ENCODE peak calls at places on chromosomes 4 and X, in ten cellular contexts. Y is right atrium auricular region; P is cardiac muscle cell; M is upper lobe of right lung; U is prostate gland; D is pancreas; Z is colonic mucosa; J is CD8-positive, alpha-beta T cell; F is choroid plexus epithelial cell; Q is brain microvascular endothelial cell. V is an unnamed sample.
A peak's percentile ranks its signal among the peaks of the same experiment; 100 is the strongest.

GRCh38 chrX:9522756-9523155 is 57.9 kb downstream of the TBL1X start:
- DNase-seq in U (no peak), Y (no peak), M (no peak), J (no peak), D (no peak), F (peak; percentile 39), Z (no peak), Q (no peak), P (no peak), V (no peak)

GRCh38 chrX:139974496-139974895 is 9.2 kb upstream of the CXorf66 start:
- DNase-seq in P (no peak), Q (no peak), U (no peak), D (no peak), J (no peak), M (no peak), F (no peak), Z (no peak), Y (no peak), V (no peak)

GRCh38 chrX:38142598-38142997 is 78.1 kb downstream of the SRPX start:
- DNase-seq in P (peak; percentile 90), Z (no peak), Q (no peak), Y (no peak), U (no peak), D (no peak), J (no peak), M (no peak), F (peak; percentile 89), V (no peak)

GRCh38 chr4:174835536-174835935 is 6.5 kb upstream of the GLRA3 start:
- DNase-seq in D (no peak), M (no peak), F (no peak), P (no peak), Z (no peak), J (no peak), Y (no peak), U (no peak), Q (no peak), V (no peak)

GRCh38 chr4:158597879-158598596 is 73.6 kb downstream of the C4orf46 start:
- DNase-seq in J (no peak), P (no peak), Q (no peak), M (no peak), Z (no peak), D (no peak), F (no peak), Y (no peak), U (no peak), V (no peak)

GRCh38 chr4:54090804-54091623 is 8.9 kb upstream of the GSX2 start:
- DNase-seq in D (peak; percentile 55), M (peak; percentile 75), U (peak; percentile 14), Y (no peak), F (peak; percentile 30), Z (peak; percentile 42), Q (no peak), P (peak; percentile 37), J (no peak), V (peak; percentile 32)

GRCh38 chrX:86102341-86102740 is 45.9 kb upstream of the DACH2 start:
- DNase-seq in F (no peak), J (no peak), Q (no peak), P (no peak), Z (no peak), U (no peak), D (no peak), Y (no peak), M (no peak), V (no peak)

GRCh38 chr4:26397086-26397485 is 76.3 kb downstream of the RBPJ start:
- DNase-seq in M (no peak), P (no peak), Y (no peak), U (no peak), Z (no peak), F (no peak), Q (no peak), J (no peak), D (no peak), V (no peak)

GRCh38 chrX:17587352-17587751 is 149.9 kb upstream of the SCML1 start:
- DNase-seq in Y (no peak), U (no peak), P (no peak), M (no peak), Z (no peak), D (no peak), Q (no peak), F (no peak), J (no peak), V (no peak)

GRCh38 chrX:17592117-17592516 is 145.2 kb upstream of the SCML1 start:
- DNase-seq in J (no peak), Q (no peak), Z (no peak), U (no peak), M (no peak), F (peak; percentile 47), Y (no peak), P (peak; percentile 27), D (no peak), V (no peak)

GRCh38 chrX:17588303-17588702 is 149.0 kb upstream of the SCML1 start:
- DNase-seq in F (no peak), Y (no peak), J (no peak), D (no peak), M (no peak), U (no peak), Z (no peak), Q (no peak), P (no peak), V (no peak)

GRCh38 chrX:17591741-17592110 is 145.6 kb upstream of the SCML1 start:
- DNase-seq in P (peak; percentile 82), J (no peak), Y (no peak), D (no peak), M (no peak), F (peak; percentile 85), Q (peak; percentile 67), Z (no peak), U (no peak), V (no peak)

GRCh38 chrX:17590892-17591740 is 146.2 kb upstream of the SCML1 start:
- DNase-seq in Z (peak; percentile 64), Y (peak; percentile 70), M (no peak), J (no peak), F (peak; percentile 89), U (peak; percentile 26), Q (peak; percentile 66), P (peak; percentile 85), D (peak; percentile 39), V (peak; percentile 41)
- H3K4me3 ChIP-seq in Z (no peak overlapping the region), Y (peak overlapping the region; percentile 2), M (peak overlapping the region; percentile 10), J (no peak overlapping the region), F (peak overlapping the region; percentile 14), U (no peak overlapping the region), Q (peak overlapping the region; percentile 30), P (no peak overlapping the region), D (no peak overlapping the region), V (no peak overlapping the region)

DNA sequence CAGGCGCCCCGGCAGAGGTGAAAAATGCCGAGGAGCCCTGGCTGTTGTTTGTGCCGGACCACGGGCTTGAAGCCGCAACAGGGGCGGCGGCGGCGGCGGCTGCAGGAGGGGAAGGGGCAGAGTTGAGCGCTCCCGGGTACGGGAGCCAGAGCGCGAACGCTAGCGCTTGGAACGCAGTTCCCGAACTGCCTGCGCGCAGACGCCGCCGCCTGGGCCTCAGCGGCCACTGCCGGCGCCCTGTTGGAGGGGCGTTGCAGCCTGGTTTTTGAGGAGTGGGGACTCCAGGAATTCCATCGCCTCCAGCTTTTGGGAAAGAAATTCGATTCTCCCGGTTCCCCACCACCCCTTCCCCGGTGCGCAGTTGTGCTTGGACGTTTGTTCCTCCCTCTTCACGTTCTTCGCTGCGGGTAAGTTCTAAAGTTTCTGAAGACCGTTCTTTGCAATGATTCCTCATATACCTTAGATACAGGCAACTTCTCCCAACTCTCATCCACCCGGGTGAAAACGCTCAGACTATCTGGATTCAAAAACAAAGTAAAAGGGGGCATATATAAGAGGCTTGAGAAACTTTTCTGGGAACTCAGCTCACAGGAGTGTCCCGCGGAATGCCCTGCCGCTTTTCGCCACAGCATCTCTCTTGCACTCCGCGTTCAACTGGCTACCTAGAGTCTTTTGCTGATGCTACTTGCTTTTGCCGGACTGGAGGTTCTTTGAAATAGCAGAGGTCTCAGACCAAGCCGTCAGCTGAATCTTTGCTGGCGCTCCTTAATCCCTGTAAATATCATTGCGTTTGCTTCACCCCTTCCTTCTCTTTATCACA is 1.0 kb downstream of the FAT4 start:
- DNase-seq in M (peak; percentile 75), Y (no peak), F (peak; percentile 68), U (peak; percentile 12), Q (peak; percentile 40), D (peak; percentile 40), J (no peak), P (peak; percentile 66), Z (peak; percentile 23), V (peak; percentile 22)
- TF ChIP-seq CTCF in M (peak; percentile 23), Y (peak; percentile 51), F (peak; percentile 41), U (no peak), Q (peak; percentile 50), D (no peak), J (no peak), P (peak; percentile 36), Z (no peak), V (no peak)

GRCh38 chr4:163343604-163344146 is at the start of gene NPY5R:
- DNase-seq in D (peak; percentile 22), P (no peak), F (no peak), U (no peak), Y (no peak), Q (no peak), Z (no peak), M (no peak), J (no peak), V (no peak)

DNA sequence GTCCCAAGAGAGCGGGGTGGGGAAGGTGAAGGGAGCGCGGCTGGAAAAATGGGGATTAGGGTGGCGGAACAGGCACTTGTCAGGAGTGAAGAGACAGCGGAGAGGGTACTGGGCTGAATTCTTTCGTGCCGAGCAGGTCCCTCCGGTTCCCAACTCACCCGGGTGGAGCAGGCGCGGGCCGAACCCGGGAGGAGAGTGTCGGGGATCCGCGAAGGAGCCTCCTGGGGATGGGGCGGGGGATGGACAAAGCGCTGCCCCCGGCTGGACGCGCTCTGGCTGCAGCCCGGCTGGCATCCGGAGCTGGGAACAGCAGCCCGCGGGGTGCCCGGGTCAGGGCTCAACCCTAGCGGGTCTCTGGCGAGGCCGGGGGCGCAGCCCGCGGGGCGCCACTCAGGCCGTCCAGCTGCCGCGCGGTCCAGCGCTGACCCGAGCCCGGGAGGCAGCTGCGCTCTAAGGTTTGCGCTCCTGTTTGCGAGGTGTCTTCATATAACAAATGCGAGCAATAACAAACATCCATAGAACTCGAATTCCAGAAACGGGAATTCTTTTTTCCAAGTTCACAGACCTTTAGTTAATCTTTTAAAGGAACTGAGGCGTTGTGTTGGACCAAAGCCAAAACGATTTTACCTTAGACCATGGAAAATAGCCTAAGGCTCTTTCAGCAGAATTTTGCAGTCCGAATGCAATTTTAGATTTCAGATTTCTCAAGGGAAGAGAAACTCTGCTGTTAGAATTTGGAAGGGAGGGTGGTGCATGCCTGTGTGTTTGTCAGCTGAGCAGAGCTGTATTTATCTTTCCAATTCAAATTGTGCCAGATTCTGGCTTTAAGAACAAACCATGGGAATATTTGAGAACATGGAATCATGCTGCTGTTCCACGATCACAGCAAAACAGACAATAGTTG is 707 bp downstream of the NPY5R start:
- DNase-seq in F (no peak), D (peak; percentile 21), Q (no peak), P (peak; percentile 19), M (no peak), Y (no peak), U (no peak), J (no peak), Z (no peak), V (no peak)
- H3K4me3 ChIP-seq in F (peak overlapping the region; percentile 15), D (peak overlapping the region; percentile 31), Q (peak overlapping the region; percentile 54), P (peak overlapping the region; percentile 60), M (peak overlapping the region; percentile 36), Y (peak overlapping the region; percentile 52), U (peak overlapping the region; percentile 11), J (no peak overlapping the region), Z (peak overlapping the region; percentile 41), V (peak overlapping the region; percentile 41)

DNA sequence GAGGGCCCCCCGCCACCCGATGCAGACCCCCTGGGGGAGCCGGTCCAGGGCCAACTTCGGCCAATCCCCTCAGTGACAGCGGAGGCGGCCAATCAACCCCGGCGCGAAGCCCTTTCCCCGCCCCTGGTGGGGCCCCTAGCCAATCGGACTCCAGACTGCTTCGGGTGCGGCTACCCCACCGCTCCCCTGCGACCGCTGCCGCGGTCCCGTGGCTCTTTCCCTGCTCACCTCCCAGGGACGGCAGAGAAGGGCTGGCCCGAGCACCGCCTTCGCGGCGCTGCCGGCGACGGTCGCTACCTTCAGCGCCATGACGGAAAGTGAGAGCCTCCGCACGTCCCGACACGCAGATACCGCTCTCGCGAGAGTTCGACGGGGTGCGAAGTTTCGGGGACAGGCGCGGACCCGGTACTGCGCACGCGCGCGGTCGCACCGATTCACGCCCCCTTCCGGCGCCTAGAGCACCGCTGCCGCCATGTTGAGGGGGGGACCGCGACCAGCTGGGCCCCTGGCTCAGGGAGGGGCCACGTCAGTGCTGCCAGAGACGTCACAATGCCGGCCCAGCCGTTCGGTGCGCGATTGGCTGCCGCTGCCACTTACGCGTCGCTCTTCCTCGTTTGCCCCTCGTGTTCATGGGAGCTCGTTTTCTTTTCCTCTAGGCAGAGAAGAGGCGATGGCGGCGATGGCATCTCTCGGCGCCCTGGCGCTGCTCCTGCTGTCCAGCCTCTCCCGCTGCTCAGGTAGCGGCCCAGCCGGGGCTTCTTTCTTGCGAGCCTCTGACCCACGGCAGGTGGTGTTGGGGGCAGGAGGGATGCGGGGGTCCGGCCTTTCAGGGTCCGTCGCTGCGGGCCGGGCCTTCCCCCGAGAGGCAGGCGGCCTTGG is at the start of the genes IDH3G and SSR4:
- DNase-seq in J (peak; percentile 90), M (peak; percentile 95), Y (peak; percentile 93), Z (peak; percentile 89), U (peak; percentile 87), Q (peak; percentile 84), D (peak; percentile 95), P (peak; percentile 97), F (peak; percentile 96), V (peak; percentile 90)
- TF ChIP-seq CTCF in J (no peak), M (no peak), Y (peak; percentile 15), Z (no peak), U (peak; percentile 53), Q (no peak), D (no peak), P (no peak), F (peak; percentile 11), V (no peak)

V was measured in gastrocnemius medialis.